ENCODE peak calls at places on chromosomes 4 and X, in six cellular contexts. D is testis; L is CD4-positive, alpha-beta memory T cell; U is esophagus squamous epithelium; X is SK-N-MC; Z is fibroblast of lung. P is an unnamed sample. For H3K9me3, the result is how much of the 10 kb centered on the place peaks cover.

GRCh38 chr4:167930171-167930570 is 162.2 kb upstream of the ANXA10 start:
- DNase-seq in D (no peak), X (no peak), Z (no peak), U (no peak), L (no peak), P (no peak)

GRCh38 chr4:5982156-5982973 is 35.9 kb downstream of the C4orf50 start:
- DNase-seq in Z (no peak), X (no peak), U (no peak), D (no peak), L (no peak), P (no peak)

GRCh38 chr4:171594293-171594692 is 218.9 kb upstream of the GALNTL6 start:
- DNase-seq in D (no peak), Z (no peak), X (no peak), L (no peak), U (no peak), P (no peak)

GRCh38 chr4:104591505-104591904 is 96.8 kb upstream of the CXXC4 start:
- DNase-seq in L (no peak), X (no peak), D (no peak), U (no peak), Z (no peak), P (no peak)

GRCh38 chr4:48307528-48307927 is 33.8 kb upstream of the SLAIN2 start:
- DNase-seq in D (no peak), L (no peak), U (no peak), Z (no peak), X (no peak), P (no peak)

GRCh38 chr4:126604273-126604867 is 1028.4 kb upstream of the INTU start:
- DNase-seq in U (no peak), L (no peak), D (peak), Z (peak), X (peak), P (peak)

GRCh38 chr4:123631699-123632098 is 235.1 kb downstream of the SPRY1 start:
- DNase-seq in U (no peak), D (no peak), Z (peak), L (no peak), X (no peak), P (peak)

GRCh38 chrX:77493677-77494553 is 46.7 kb downstream of the FGF16 start:
- DNase-seq in U (no peak), X (peak), L (no peak), Z (peak), D (no peak), P (peak)

GRCh38 chrX:72620550-72621145 is 48.0 kb upstream of the HDAC8 start:
- DNase-seq in Z (peak), X (no peak), D (peak), U (no peak), L (no peak), P (peak)

GRCh38 chrX:110045988-110046387 is 43.1 kb downstream of the TMEM164 start:
- DNase-seq in D (no peak), U (no peak), X (no peak), L (no peak), Z (no peak), P (no peak)

GRCh38 chr4:39855909-39856512 is 121.7 kb downstream of the PDS5A start:
- DNase-seq in U (no peak), Z (peak), L (no peak), X (no peak), D (no peak), P (no peak)

GRCh38 chr4:3047464-3048286 is 26.7 kb downstream of the HTT-AS start:
- DNase-seq in X (no peak), U (peak), L (peak), D (peak), Z (peak), P (no peak)

GRCh38 chr4:107666134-107666533 is 53.9 kb downstream of the PAPSS1 start:
- DNase-seq in D (no peak), X (peak), Z (peak), U (no peak), L (no peak), P (no peak)

GRCh38 chr4:137394000-137394399 is 138.3 kb downstream of the PCDH18 start:
- DNase-seq in L (no peak), X (no peak), D (no peak), U (no peak), Z (peak), P (no peak)

DNA sequence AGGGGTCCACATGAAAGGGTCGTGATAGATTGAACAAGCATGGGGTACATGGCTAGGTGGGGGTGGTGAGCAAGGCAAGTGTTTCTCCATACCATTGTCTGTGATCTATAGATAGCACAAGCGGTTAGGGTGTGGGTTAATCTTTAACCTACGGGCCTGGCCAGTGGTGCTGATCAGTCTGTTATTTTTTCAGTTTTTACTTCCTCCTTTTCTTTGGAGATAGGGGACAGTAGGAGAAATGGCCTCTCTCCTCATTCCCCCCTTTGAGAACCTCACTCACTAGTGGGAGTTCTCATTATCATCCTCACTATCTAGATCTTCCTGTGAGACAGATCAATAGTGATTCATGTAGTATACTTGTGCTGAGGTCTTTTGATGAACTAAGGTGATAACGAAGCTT is 16.2 kb upstream of the GPKOW start:
- DNase-seq in U (no peak), X (no peak), Z (no peak), L (no peak), D (no peak), P (no peak)
- H3K9me3 ChIP-seq in U (under half), X (under half), Z (under half), L (under half), D (under half), P (under half)

GRCh38 chrX:108726748-108727147 is 9.6 kb downstream of the IRS4 start:
- DNase-seq in D (no peak), X (no peak), L (no peak), Z (no peak), U (no peak), P (no peak)
- H3K4me3 ChIP-seq in D (no peak), X (no peak), L (no peak), Z (no peak), U (no peak), P (no peak)

GRCh38 chr4:174252412-174252811 is 31.1 kb downstream of the FBXO8 start:
- DNase-seq in U (no peak), D (no peak), X (no peak), L (no peak), Z (no peak), P (no peak)
- H3K9me3 ChIP-seq in U (under half), D (under half), X (under half), L (under half), Z (under half), P (under half)

GRCh38 chr4:82885410-82885809 is 5.5 kb downstream of the SEC31A start:
- DNase-seq in D (no peak), X (no peak), L (no peak), Z (no peak), U (no peak), P (no peak)
- H3K4me3 ChIP-seq in D (no peak), X (no peak), L (no peak), Z (peak), U (no peak), P (no peak)

GRCh38 chrX:145002776-145003175 is 244.5 kb upstream of the SPANXN1 start:
- DNase-seq in D (no peak), U (no peak), X (no peak), Z (peak), L (no peak), P (no peak)
- H3K9me3 ChIP-seq in D (under half), U (under half), X (under half), Z (under half), L (under half), P (under half)

P was measured in MG63.